ENCODE peak calls at places on chromosomes 12 and 14, in four cellular contexts. D is omental fat pad, B is mesendoderm, I is brain microvascular endothelial cell. S is an unnamed sample.

GRCh38 chr12:30719060-30719459 is 23.4 kb upstream of the IPO8 start:
- DNase-seq in D (no peak), B (peak), I (peak), S (no peak)

GRCh38 chr14:89973234-89973823 is 17.6 kb downstream of the TDP1 start:
- DNase-seq in D (no peak), B (peak), I (peak), S (peak)

GRCh38 chr12:108905725-108906124 is 25.8 kb downstream of the DAO start:
- DNase-seq in D (no peak), B (no peak), I (no peak), S (no peak)

GRCh38 chr12:49869816-49870500 is 27.1 kb upstream of the BCDIN3D start:
- DNase-seq in D (no peak), B (no peak), I (no peak), S (no peak)

GRCh38 chr12:75481013-75481705 is 604 bp downstream of the GLIPR1 start:
- DNase-seq in D (no peak), B (no peak), I (no peak), S (no peak)

GRCh38 chr12:25531502-25532052 is 21.5 kb downstream of the LMNTD1 start:
- DNase-seq in D (no peak), B (no peak), I (no peak), S (no peak)

GRCh38 chr14:91245029-91245428 is 525 bp upstream of the GPR68 start:
- DNase-seq in D (no peak), B (no peak), I (no peak), S (no peak)

GRCh38 chr14:103404032-103404918 is 19.1 kb downstream of the MARK3 start:
- DNase-seq in D (no peak), B (no peak), I (no peak), S (no peak)

GRCh38 chr12:4918950-4919660 is 9.4 kb downstream of the KCNA1 start:
- DNase-seq in D (no peak), B (no peak), I (no peak), S (no peak)

GRCh38 chr12:20361416-20361815 is 6.9 kb upstream of the PDE3A start:
- DNase-seq in D (no peak), B (no peak), I (no peak), S (no peak)

GRCh38 chr14:95348395-95349080 is 28.8 kb upstream of the CLMN start:
- DNase-seq in D (no peak), B (peak), I (no peak), S (no peak)

GRCh38 chr12:84661732-84662326 is 250.8 kb downstream of the SLC6A15 start:
- DNase-seq in D (no peak), B (no peak), I (peak), S (peak)

GRCh38 chr12:106290666-106291065 is 11.9 kb upstream of the TCP11L2 start:
- DNase-seq in D (no peak), B (no peak), I (no peak), S (no peak)

GRCh38 chr12:131452444-131452860 is 258.4 kb upstream of the SFSWAP start:
- DNase-seq in D (no peak), B (peak), I (no peak), S (no peak)

GRCh38 chr12:42426733-42427132 is 100.8 kb downstream of the PPHLN1 start:
- DNase-seq in D (no peak), B (peak), I (peak), S (peak)

GRCh38 chr14:23079716-23080115 is 15.2 kb downstream of the ACIN1 start:
- DNase-seq in D (no peak), B (no peak), I (no peak), S (no peak)

GRCh38 chr12:97501422-97501821 is 38.8 kb downstream of the RMST start:
- DNase-seq in D (no peak), B (no peak), I (no peak), S (no peak)

GRCh38 chr14:73269729-73270651 is 32.7 kb downstream of the PAPLN start:
- DNase-seq in D (peak), B (no peak), I (no peak), S (no peak)